ENCODE peak calls at places on chromosomes 4 and X, in four cellular contexts. T is HepG2, P is A549, W is K562. N is an unnamed sample.

GRCh38 chrX:42290608-42291007 is 367.3 kb upstream of the CASK start:
- DNase-seq in T (peak; percentile 1), W (no peak), P (no peak), N (no peak)

GRCh38 chr4:39565925-39566630 is 38.8 kb upstream of the UGDH start:
- DNase-seq in W (no peak), T (no peak), P (peak; percentile 20), N (no peak)

GRCh38 chr4:161564230-161564834 is 599.5 kb downstream of the FSTL5 start:
- DNase-seq in T (no peak), P (no peak), W (no peak), N (no peak)

GRCh38 chr4:40516651-40517050 is 113.0 kb downstream of the RBM47 start:
- DNase-seq in W (no peak), P (no peak), T (no peak), N (peak; percentile 24)

GRCh38 chr4:107380836-107381438 is 339.1 kb downstream of the PAPSS1 start:
- DNase-seq in P (no peak), W (no peak), T (no peak), N (peak; percentile 11)

GRCh38 chr4:169253904-169254303 is 16.9 kb downstream of the SH3RF1 start:
- DNase-seq in W (no peak), T (no peak), P (no peak), N (no peak)

GRCh38 chr4:91279899-91280298 is 1023.9 kb upstream of the GRID2 start:
- DNase-seq in P (no peak), T (no peak), W (no peak), N (no peak)

GRCh38 chr4:14856076-14856926 is 146.0 kb upstream of the CPEB2 start:
- DNase-seq in W (peak; percentile 89), P (peak; percentile 65), T (peak; percentile 4), N (no peak)

GRCh38 chrX:10175317-10175871 is 18.6 kb downstream of the CLCN4 start:
- DNase-seq in W (peak; percentile 54), P (no peak), T (no peak), N (no peak)

GRCh38 chr4:16896871-16897270 is 1.6 kb downstream of the LDB2 start:
- DNase-seq in W (no peak), T (no peak), P (no peak), N (no peak)

GRCh38 chr4:10104211-10104990 is 12.2 kb downstream of the WDR1 start:
- DNase-seq in W (no peak), T (no peak), P (no peak), N (no peak)

GRCh38 chrX:68762649-68763268 is 66.1 kb upstream of the EFNB1 start:
- DNase-seq in W (no peak), T (no peak), P (no peak), N (no peak)

GRCh38 chrX:118577041-118577440 is 81.4 kb downstream of the DOCK11 start:
- DNase-seq in P (no peak), T (peak; percentile 0), W (no peak), N (no peak)

GRCh38 chr4:15327311-15328298 is 100.2 kb upstream of the C1QTNF7 start:
- DNase-seq in W (no peak), P (no peak), T (no peak), N (no peak)

GRCh38 chr4:89221175-89221867 is 86.3 kb downstream of the GPRIN3 start:
- DNase-seq in P (no peak), W (no peak), T (no peak), N (no peak)

GRCh38 chr4:89218587-89218986 is 89.0 kb downstream of the GPRIN3 start:
- DNase-seq in W (no peak), T (peak; percentile 9), P (no peak), N (no peak)

GRCh38 chr4:89226665-89227572 is 80.7 kb downstream of the GPRIN3 start:
- DNase-seq in T (peak; percentile 62), W (peak; percentile 70), P (peak; percentile 40), N (peak; percentile 82)

GRCh38 chr4:89217594-89217993 is 90.0 kb downstream of the GPRIN3 start:
- DNase-seq in T (no peak), P (no peak), W (no peak), N (no peak)

DNA sequence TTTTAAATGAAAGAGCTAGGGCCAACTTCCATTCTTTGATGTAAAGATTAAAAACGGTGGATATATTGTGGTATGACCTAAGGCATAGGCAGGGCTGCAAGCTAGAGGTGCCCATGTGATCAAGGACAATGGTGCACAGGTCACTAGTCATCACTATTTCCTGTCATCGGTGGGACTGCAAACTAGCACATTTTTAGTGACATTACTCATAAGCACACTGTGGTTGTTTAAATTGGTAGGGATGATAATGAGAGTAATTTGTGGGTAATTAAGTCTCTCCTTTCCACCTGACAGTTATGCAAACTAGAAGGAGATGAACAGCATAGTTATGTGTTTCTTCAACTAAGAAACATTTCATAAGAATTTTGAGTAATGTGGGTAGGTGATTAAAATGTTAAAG is 85.4 kb downstream of the GPRIN3 start:
- DNase-seq in W (no peak), T (no peak), P (no peak), N (no peak)
- TF ChIP-seq NR3C1 in W (no peak), T (no peak), P (no peak), N (no peak)

GRCh38 chr4:112222219-112222955 is 9.2 kb upstream of the AP1AR start:
- DNase-seq in W (no peak), T (no peak), P (no peak), N (no peak)
- TF ChIP-seq NR3C1 in W (no peak), T (no peak), P (no peak), N (no peak)

DNA sequence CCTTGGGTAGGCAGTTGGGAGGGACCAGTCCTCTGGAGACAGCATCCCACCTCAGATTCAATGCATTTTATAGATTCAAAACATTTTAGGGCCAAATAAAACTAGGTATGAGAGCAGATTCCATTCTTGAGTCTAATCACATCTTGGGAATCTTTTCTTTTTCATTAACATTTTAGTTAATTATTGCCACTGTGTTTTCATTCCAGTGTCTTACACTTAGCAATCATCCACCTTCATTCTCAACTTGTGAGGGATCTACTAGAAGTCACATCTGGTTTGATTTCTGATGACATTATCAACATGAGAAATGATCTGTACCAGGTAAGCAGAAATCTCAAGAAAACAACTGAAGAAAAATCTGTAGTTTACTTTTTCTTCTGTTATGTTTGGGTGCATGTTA is 99.5 kb downstream of the NFKB1 start:
- DNase-seq in T (no peak), W (no peak), P (no peak), N (no peak)
- TF ChIP-seq NR3C1 in T (no peak), W (no peak), P (no peak), N (no peak)

GRCh38 chr4:188455353-188455752 is 316.1 kb downstream of the TRIML1 start:
- DNase-seq in T (peak; percentile 46), W (no peak), P (no peak), N (no peak)

GRCh38 chr4:188454573-188454972 is 315.3 kb downstream of the TRIML1 start:
- DNase-seq in T (no peak), W (no peak), P (no peak), N (no peak)

GRCh38 chr4:188452097-188452496 is 312.9 kb downstream of the TRIML1 start:
- DNase-seq in W (no peak), T (no peak), P (no peak), N (no peak)
- TF ChIP-seq NR3C1 in W (no peak), T (no peak), P (no peak), N (no peak)

GRCh38 chrX:44012484-44013096 is 39.4 kb upstream of the NDP start:
- DNase-seq in P (peak; percentile 31), T (no peak), W (no peak), N (no peak)
- TF ChIP-seq NR3C1 in P (no peak), T (no peak), W (no peak), N (no peak)

GRCh38 chrX:150429577-150429976 is 66.5 kb downstream of the MAMLD1 start:
- DNase-seq in P (no peak), W (no peak), T (no peak), N (no peak)
- TF ChIP-seq NR3C1 in P (no peak), W (no peak), T (no peak), N (no peak)

DNA sequence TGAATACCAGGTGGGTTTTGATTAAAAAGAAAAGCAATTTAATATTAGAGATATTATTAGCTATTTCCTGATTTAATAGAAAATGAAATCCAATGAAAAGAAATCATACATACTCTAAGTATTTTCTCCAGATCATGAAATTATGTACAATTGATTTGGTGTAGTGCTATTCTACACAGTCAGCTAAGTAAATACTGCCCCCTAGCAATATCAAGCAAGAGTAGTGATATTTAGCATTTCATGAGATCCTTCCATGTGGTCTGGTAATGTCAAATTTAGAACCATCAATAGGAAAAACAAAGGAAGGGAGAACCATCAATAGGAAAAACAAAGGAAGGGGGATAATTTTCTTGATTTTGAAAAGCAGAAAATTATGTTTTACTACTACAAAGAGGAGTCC is 114.6 kb downstream of the TBCK start:
- DNase-seq in W (peak; percentile 9), T (peak; percentile 7), P (no peak), N (no peak)
- TF ChIP-seq NR3C1 in W (no peak), T (no peak), P (no peak), N (no peak)

DNA sequence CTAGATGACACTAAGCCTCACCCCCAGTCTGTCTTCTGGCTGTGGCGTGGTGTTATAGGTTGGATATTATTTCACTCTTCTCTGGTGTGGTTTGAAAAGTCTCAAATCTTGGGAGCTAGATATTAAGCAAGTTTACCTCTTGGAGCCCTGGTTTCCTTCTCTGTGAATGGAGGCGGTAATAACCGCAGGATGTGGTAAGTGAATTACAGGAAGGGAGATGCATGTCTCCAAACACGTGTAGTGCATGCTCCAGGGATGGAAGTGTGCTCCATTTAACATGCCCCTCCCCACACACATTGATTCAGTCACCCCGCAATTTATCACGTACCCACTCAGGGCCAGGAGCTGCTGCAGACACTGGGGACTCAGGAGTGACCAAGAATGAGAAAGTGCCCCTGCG is 4.9 kb downstream of the ZNF275 start:
- DNase-seq in W (no peak), P (no peak), T (no peak), N (no peak)
- TF ChIP-seq NR3C1 in W (no peak), P (no peak), T (no peak), N (no peak)

DNA sequence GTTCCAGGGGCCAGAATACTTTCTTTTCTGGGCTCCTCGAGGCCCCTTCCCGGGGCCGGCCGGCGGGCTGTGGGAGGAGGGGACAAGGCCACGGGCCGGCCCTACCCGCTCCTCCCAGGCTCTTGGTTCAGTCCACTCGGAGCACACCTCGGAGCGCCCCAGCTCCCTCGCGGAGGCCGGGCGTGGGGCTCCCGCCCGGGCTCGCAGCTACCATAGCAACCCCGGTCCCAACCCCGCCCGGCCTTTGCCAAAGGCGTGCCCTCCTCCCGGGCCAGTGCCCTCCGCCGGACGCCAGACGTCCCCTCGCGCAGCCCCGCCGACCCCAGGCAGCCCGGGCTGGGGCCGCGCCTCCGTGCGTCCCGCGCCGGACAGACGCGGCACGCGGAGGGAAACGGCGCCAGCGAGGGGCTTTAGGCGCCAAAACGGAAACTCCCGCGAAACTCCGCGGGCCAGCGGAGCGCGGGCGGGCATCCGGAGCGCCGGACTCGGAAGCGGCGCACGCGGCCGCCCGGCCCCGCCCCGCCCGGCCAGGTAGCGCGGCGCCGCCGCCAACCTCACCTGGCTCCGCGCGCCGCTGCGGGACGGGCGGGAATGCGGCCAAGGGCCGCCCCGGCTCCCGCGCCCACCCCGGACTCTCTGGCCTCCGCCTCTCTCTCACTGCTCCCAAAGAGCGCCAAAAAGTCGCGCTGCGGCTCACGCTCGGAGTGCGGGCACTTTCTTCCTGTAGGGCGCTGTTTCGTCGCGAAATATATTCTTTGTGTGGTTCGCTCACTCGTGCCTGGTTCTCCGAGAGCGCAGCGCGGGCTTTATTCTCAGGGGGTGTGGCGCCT is 633 bp upstream of the MBNL3 start:
- DNase-seq in W (no peak), P (no peak), T (no peak), N (peak; percentile 51)
- TF ChIP-seq NR3C1 in W (no peak), P (no peak), T (no peak), N (no peak)